ENCODE peak calls at places on chromosomes 1 and 21, in four cellular contexts. F is MV-4-11, X is GM19239, H is HCT116. Q is an unnamed sample.

GRCh38 chr1:61844006-61844405 is 101.7 kb downstream of the PATJ start:
- DNase-seq in F (no peak), X (no peak), H (no peak), Q (no peak)

GRCh38 chr1:24545673-24546072 is 10.2 kb upstream of the NCMAP start:
- DNase-seq in F (no peak), X (no peak), H (no peak), Q (no peak)

GRCh38 chr1:240242601-240243144 is 151.0 kb downstream of the FMN2 start:
- DNase-seq in F (no peak), X (no peak), H (no peak), Q (no peak)

GRCh38 chr1:195501118-195501517 is 1107.1 kb downstream of the KCNT2 start:
- DNase-seq in F (no peak), X (no peak), H (no peak), Q (no peak)

GRCh38 chr1:106747791-106748190 is 308.7 kb upstream of the PRMT6 start:
- DNase-seq in F (no peak), X (no peak), H (no peak), Q (no peak)

GRCh38 chr1:68544651-68545050 is 47.8 kb upstream of the DEPDC1 start:
- DNase-seq in F (no peak), X (no peak), H (no peak), Q (no peak)

GRCh38 chr1:184632415-184633175 is 122.1 kb downstream of the EDEM3 start:
- DNase-seq in F (no peak), X (no peak), H (no peak), Q (no peak)

GRCh38 chr1:74504125-74505065 is 8.0 kb downstream of the LRRC53 start:
- DNase-seq in F (peak), X (peak), H (peak), Q (peak)

GRCh38 chr1:147647796-147648633 is 22.3 kb downstream of the ACP6 start:
- DNase-seq in F (no peak), X (no peak), H (no peak), Q (no peak)

GRCh38 chr1:19852036-19852435 is 30.2 kb upstream of the OTUD3 start:
- DNase-seq in F (no peak), X (no peak), H (no peak), Q (no peak)

GRCh38 chr1:227748496-227749182 is 13.4 kb downstream of the SNAP47 start:
- DNase-seq in F (peak), X (no peak), H (no peak), Q (no peak)

GRCh38 chr21:45248893-45249381 is 38.8 kb downstream of the POFUT2 start:
- DNase-seq in F (no peak), X (no peak), H (no peak), Q (no peak)

GRCh38 chr1:157490337-157491165 is 61.8 kb downstream of the FCRL5 start:
- DNase-seq in F (peak), X (peak), H (peak), Q (peak)

GRCh38 chr1:241419986-241420385 is 63.0 kb upstream of the RGS7 start:
- DNase-seq in F (no peak), X (no peak), H (no peak), Q (no peak)

GRCh38 chr1:64912191-64912590 is 54.2 kb downstream of the JAK1 start:
- DNase-seq in F (no peak), X (no peak), H (no peak), Q (no peak)

GRCh38 chr1:246265481-246265880 is 241.6 kb downstream of the SMYD3 start:
- DNase-seq in F (no peak), X (no peak), H (no peak), Q (no peak)

GRCh38 chr1:172144445-172145060 is 275.9 kb upstream of the C1orf105 start:
- DNase-seq in F (no peak), X (no peak), H (no peak), Q (no peak)

GRCh38 chr1:44947060-44947773 is 39.2 kb downstream of the EIF2B3 start:
- DNase-seq in F (no peak), X (no peak), H (no peak), Q (peak)

GRCh38 chr1:25641931-25642611 is 25.5 kb downstream of the MAN1C1 start:
- DNase-seq in F (no peak), X (no peak), H (no peak), Q (no peak)

GRCh38 chr1:89823679-89824292 is 3.0 kb downstream of the LRRC8D start:
- DNase-seq in F (peak), X (no peak), H (no peak), Q (no peak)

GRCh38 chr1:21607549-21608529 is 61.3 kb downstream of the RAP1GAP start:
- DNase-seq in F (peak), X (peak), H (peak), Q (peak)

GRCh38 chr21:45290948-45291612 is 3.4 kb upstream of the POFUT2 start:
- DNase-seq in F (no peak), X (no peak), H (no peak), Q (no peak)

GRCh38 chr1:53047737-53048344 is 14.2 kb upstream of the PODN start:
- DNase-seq in F (no peak), X (no peak), H (no peak), Q (no peak)

GRCh38 chr1:159927887-159928431 is 2.7 kb upstream of the TAGLN2 start:
- DNase-seq in F (no peak), X (no peak), H (no peak), Q (no peak)

GRCh38 chr1:185144233-185144632 is 12.5 kb downstream of the TRMT1L start:
- DNase-seq in F (no peak), X (no peak), H (no peak), Q (no peak)

GRCh38 chr1:41919764-41920397 is 1.2 kb upstream of the HIVEP3 start:
- DNase-seq in F (no peak), X (peak), H (no peak), Q (peak)

GRCh38 chr1:204104331-204105222 is 31.7 kb downstream of the SOX13 start:
- DNase-seq in F (no peak), X (no peak), H (no peak), Q (peak)

GRCh38 chr1:12078938-12079861 is 16.1 kb downstream of the TNFRSF8 start:
- DNase-seq in F (peak), X (peak), H (peak), Q (no peak)

GRCh38 chr21:37659874-37660273 is 256.4 kb downstream of the KCNJ6 start:
- DNase-seq in F (no peak), X (no peak), H (no peak), Q (no peak)

Q was measured in NCI-H2081.